ENCODE peak calls at places on chromosomes 13 and 19, in four cellular contexts. One of them, this sample, is unnamed.

GRCh38 chr13:87975035-87975434 is 303.9 kb downstream of the SLITRK5 start:
- DNase-seq in AG08395: no peak
- DNase-seq in adrenal gland: no peak
- DNase-seq in stimulated activated CD4-positive, alpha-beta T cell treated with anti-CD3 and anti-CD28 coated beads, Interleukin-1b, Interleukin-23, amount 100 ng/mL, for 48 hours: no peak
- DNase-seq in this sample: no peak

GRCh38 chr13:26991508-26992181 is 180.0 kb downstream of the USP12 start:
- DNase-seq in AG08395: no peak
- DNase-seq in adrenal gland: no peak
- DNase-seq in stimulated activated CD4-positive, alpha-beta T cell treated with anti-CD3 and anti-CD28 coated beads, Interleukin-1b, Interleukin-23, amount 100 ng/mL, for 48 hours: no peak
- DNase-seq in this sample: no peak

GRCh38 chr13:50401721-50402510 is 386.7 kb downstream of the KCNRG start:
- DNase-seq in adrenal gland: no peak
- DNase-seq in AG08395: peak; percentile 46
- DNase-seq in stimulated activated CD4-positive, alpha-beta T cell treated with anti-CD3 and anti-CD28 coated beads, Interleukin-1b, Interleukin-23, amount 100 ng/mL, for 48 hours: no peak
- DNase-seq in this sample: no peak

GRCh38 chr13:75769141-75769905 is 133.2 kb downstream of the LMO7 start:
- DNase-seq in adrenal gland: no peak
- DNase-seq in stimulated activated CD4-positive, alpha-beta T cell treated with anti-CD3 and anti-CD28 coated beads, Interleukin-1b, Interleukin-23, amount 100 ng/mL, for 48 hours: no peak
- DNase-seq in AG08395: no peak
- DNase-seq in this sample: no peak

GRCh38 chr19:7869453-7869909 is 4.7 kb downstream of the PRR36 start:
- DNase-seq in AG08395: peak; percentile 54
- DNase-seq in adrenal gland: peak; percentile 84
- DNase-seq in stimulated activated CD4-positive, alpha-beta T cell treated with anti-CD3 and anti-CD28 coated beads, Interleukin-1b, Interleukin-23, amount 100 ng/mL, for 48 hours: peak; percentile 81
- DNase-seq in this sample: no peak

GRCh38 chr13:113995051-113995601 is 21.2 kb upstream of the C13orf46 start:
- DNase-seq in AG08395: no peak
- DNase-seq in stimulated activated CD4-positive, alpha-beta T cell treated with anti-CD3 and anti-CD28 coated beads, Interleukin-1b, Interleukin-23, amount 100 ng/mL, for 48 hours: no peak
- DNase-seq in adrenal gland: no peak
- DNase-seq in this sample: no peak

GRCh38 chr19:41307954-41308449 is 2.0 kb upstream of the CCDC97 start:
- DNase-seq in adrenal gland: no peak
- DNase-seq in AG08395: no peak
- DNase-seq in stimulated activated CD4-positive, alpha-beta T cell treated with anti-CD3 and anti-CD28 coated beads, Interleukin-1b, Interleukin-23, amount 100 ng/mL, for 48 hours: no peak
- DNase-seq in this sample: no peak

GRCh38 chr19:50022823-50023222 is 2.3 kb downstream of the VRK3 start:
- DNase-seq in adrenal gland: no peak
- DNase-seq in AG08395: no peak
- DNase-seq in stimulated activated CD4-positive, alpha-beta T cell treated with anti-CD3 and anti-CD28 coated beads, Interleukin-1b, Interleukin-23, amount 100 ng/mL, for 48 hours: no peak
- DNase-seq in this sample: no peak

GRCh38 chr19:37078717-37079032 is 442 bp downstream of the ZNF420 start:
- DNase-seq in stimulated activated CD4-positive, alpha-beta T cell treated with anti-CD3 and anti-CD28 coated beads, Interleukin-1b, Interleukin-23, amount 100 ng/mL, for 48 hours: no peak
- DNase-seq in AG08395: no peak
- DNase-seq in adrenal gland: no peak
- DNase-seq in this sample: no peak